ENCODE peak calls at places on chromosomes 3 and 15, in five cellular contexts. B is esophagus squamous epithelium, X is suprapubic skin, M is adrenal gland, G is sigmoid colon. C is an unnamed sample.
A peak's percentile ranks its signal among the peaks of the same experiment; 100 is the strongest.

GRCh38 chr3:187726564-187726963 is 18.7 kb downstream of the BCL6 start:
- DNase-seq in G (no peak), M (no peak), B (no peak), X (no peak), C (no peak)

GRCh38 chr15:23564798-23565394 is 578 bp upstream of the MKRN3 start:
- DNase-seq in B (no peak), G (no peak), X (no peak), M (no peak), C (no peak)

GRCh38 chr15:97502038-97502437 is 458.5 kb upstream of the ARRDC4 start:
- DNase-seq in G (no peak), M (no peak), X (no peak), B (no peak), C (no peak)

GRCh38 chr15:27589260-27589659 is 509.9 kb downstream of the OCA2 start:
- DNase-seq in X (no peak), G (no peak), B (no peak), M (no peak), C (no peak)

GRCh38 chr3:123076496-123077418 is 9.9 kb downstream of the PDIA5 start:
- DNase-seq in M (peak; percentile 95), G (peak; percentile 89), X (no peak), B (no peak), C (no peak)

GRCh38 chr3:37293646-37294045 is 119.3 kb upstream of the LRRFIP2 start:
- DNase-seq in G (no peak), M (no peak), B (no peak), X (no peak), C (no peak)

GRCh38 chr3:65173841-65174240 is 486.0 kb upstream of the ADAMTS9 start:
- DNase-seq in B (no peak), G (no peak), M (no peak), X (no peak), C (no peak)

GRCh38 chr3:39413691-39414420 is 7.3 kb downstream of the RPSA start:
- DNase-seq in M (no peak), B (no peak), G (no peak), X (no peak), C (peak; percentile 32)

GRCh38 chr3:11544413-11545181 is 99.1 kb downstream of the VGLL4 start:
- DNase-seq in M (no peak), B (no peak), X (no peak), G (peak; percentile 68), C (peak; percentile 26)

GRCh38 chr15:91099616-91100560 is at the start of gene SV2B:
- DNase-seq in B (no peak), M (peak; percentile 57), G (no peak), X (no peak), C (peak; percentile 10)

GRCh38 chr3:123143669-123144411 is 57.9 kb upstream of the SEC22A start:
- DNase-seq in M (peak; percentile 76), X (no peak), B (no peak), G (no peak), C (no peak)

GRCh38 chr3:129330413-129330812 is 51.7 kb downstream of the HMCES start:
- DNase-seq in B (no peak), M (no peak), G (no peak), X (no peak), C (no peak)

GRCh38 chr15:39687965-39688364 is 94.7 kb downstream of the FSIP1 start:
- DNase-seq in X (no peak), B (no peak), M (no peak), G (no peak), C (no peak)

DNA sequence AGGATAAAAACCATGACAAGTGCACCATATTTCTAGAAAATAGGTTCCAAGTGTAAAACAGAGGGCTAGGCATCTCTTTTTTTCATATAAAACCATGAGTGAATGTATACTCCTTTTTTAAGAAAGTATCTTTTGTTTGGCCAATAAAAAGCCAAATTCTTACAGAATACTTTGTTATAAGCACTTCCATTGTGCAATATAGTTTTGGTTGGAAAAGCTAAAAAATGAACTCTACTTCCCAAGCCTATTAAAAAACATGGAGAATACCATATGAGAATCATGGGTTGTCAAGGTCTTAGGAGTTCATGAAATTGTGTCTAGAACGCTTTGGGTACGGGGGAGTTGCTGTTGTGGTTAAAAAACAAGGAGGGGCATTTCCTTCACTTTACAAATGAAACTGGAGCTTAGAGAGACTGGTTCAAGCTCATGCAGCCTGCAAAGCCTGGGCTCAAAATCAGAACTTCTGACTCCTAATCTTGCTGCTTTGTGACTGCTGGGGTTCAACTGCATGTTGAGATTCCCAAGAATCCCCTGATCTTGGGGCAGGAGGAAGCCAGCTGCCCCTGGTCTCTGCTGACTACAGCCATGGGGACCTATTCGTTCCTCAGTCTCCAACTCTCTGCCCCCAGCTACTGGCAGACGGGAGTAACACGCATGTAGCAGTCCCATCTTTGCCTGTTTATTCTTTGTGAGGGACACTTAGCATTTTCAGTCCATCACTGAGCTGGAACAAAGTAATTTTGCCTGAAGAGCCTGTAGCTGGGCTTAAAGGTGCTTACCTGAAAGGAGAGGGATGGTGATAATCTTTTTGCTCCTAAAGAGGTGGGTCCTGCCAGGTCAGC is 229.1 kb downstream of the CHST2 start:
- DNase-seq in G (no peak), M (no peak), B (no peak), X (no peak), C (peak; percentile 71)
- TF ChIP-seq CTCF in G (no peak), M (no peak), B (no peak), X (no peak), C (peak; percentile 48)

GRCh38 chr3:197749601-197750395 is at the start of gene FYTTD1:
- DNase-seq in G (peak; percentile 95), X (peak; percentile 91), B (peak; percentile 42), M (peak; percentile 94), C (peak; percentile 84)
- TF ChIP-seq POLR2A in G (peak; percentile 65), X (peak; percentile 69), B (no peak), M (peak; percentile 19), C (peak; percentile 38)

DNA sequence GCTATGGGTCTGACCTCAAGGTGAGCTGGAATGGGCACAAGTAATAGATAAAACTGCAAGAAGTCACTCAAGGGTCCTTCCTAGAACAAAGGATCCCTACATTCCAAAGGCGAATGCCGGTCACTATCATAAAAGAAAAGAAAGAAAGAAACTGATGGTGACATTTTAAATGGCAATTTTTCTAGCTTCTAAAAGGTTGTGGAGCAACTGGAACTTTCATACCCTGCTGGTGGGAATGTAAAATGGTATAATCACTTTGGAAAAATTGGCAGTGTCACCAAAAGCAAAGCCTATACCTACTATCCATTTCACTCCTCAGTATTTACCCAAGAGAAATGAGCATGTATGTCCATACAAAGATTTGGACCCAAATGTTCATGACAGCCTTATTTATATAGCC is 4.2 kb downstream of the CCRL2 start:
- DNase-seq in X (no peak), G (no peak), M (no peak), B (no peak), C (no peak)
- TF ChIP-seq CTCF in X (no peak), G (no peak), M (no peak), B (no peak), C (no peak)

DNA sequence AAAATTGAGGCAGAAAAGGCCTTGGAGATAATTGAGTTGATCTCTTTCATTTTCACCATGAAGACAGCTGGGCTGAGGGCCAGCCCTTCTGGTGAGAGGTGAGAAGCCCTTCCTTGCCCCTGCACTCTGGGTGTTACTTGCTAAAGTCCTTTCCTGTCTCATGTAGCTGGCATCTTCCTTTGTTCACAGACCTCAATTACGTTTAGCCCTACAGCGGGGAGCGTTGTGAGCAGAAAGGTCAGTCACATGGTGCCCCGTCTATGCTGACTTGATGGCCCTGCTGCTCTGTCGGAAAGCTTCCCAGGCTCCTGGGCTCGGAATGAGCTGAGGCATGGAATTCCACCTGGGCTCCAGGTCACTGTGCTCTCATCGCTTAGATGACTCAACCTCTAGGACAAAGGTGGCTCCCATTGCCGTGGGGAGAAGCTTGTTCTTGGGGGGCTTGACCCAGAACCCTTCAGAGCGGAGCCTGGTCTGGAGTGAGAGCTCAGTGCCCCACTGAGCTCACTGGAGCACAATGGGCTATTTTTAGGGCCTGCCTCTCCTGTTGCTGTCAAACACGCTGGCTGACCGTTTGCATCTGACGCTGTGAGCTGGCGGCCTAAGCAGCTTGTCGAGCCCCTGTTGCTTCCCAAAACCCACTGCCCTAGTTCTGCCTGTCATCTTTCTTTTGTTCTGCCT is 47.0 kb downstream of the RPLP1 start:
- DNase-seq in M (peak; percentile 35), G (no peak), X (peak; percentile 49), B (no peak), C (no peak)
- TF ChIP-seq POLR2A in M (no peak), G (no peak), X (no peak), B (no peak), C (no peak)

GRCh38 chr15:85642693-85643058 is 152.0 kb downstream of the KLHL25 start:
- DNase-seq in B (no peak), X (no peak), M (no peak), G (peak; percentile 91), C (no peak)
- TF ChIP-seq CTCF in B (no peak), X (no peak), M (no peak), G (no peak), C (no peak)

DNA sequence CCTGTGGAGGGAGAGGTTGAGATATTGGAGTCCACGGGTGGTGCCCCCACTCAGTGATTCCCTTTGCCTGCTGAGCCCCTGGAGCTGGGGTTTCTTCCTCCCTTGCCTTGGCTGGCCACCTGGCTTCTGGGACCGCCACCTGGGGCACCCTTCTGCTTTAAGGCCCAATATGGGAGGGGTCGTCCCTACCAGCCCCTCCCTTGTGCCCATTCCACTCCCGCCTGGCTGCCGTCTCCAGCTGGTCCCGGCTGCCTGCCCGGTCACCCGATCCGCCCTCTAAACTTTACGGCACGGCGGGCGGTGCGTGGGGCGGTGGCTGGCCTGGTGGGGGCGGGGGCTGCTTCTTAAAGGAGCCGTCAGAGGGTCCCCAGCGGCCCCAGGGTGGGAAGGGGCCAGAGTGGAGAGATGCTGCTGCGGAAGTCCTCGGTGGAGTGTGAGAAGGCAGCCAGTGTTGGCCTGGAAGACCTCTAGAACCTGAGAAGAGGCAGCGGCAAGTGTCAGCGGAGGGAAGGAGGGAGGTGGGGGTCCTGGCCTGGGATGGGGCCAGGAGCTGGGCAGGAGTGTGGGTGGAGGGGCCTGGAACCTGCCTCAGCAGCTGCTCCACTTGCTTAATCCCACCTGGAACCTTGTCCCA is 1.6 kb upstream of the SEMA3B start:
- DNase-seq in M (no peak), B (no peak), G (peak; percentile 84), X (no peak), C (no peak)
- TF ChIP-seq POLR2A in M (no peak), B (no peak), G (peak; percentile 86), X (no peak), C (no peak)

DNA sequence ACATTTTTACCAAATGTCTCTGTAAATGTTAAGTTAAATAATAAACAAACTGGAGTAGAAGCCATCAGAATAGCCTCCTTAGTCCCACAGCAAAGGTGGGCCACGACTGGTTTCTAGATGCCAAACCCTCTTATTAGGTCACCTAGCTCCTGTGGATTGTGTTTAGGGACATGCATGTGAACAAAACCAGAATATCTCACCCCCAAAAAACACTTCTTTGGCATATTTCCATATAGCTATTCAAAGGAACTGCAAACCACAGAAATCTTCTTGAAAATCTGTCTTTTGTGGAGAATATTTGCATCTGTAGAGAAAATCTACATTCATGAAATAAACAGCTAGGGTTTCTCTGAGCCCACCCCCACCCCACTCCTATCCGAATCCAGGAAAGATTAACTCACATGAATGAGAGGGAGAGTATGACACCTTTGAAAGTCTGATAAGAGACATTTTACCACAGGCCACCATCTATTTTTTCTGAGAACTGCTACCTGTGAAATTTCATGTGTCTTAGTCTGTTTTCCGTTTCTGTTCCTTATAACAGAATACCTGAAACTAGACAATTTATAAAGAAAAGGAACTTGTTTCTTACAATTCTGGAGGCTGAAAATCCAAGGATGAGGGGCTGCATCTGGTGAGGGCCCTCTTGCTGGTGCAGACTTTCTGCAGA is 159.5 kb downstream of the NEK10 start:
- DNase-seq in M (no peak), G (no peak), B (no peak), X (no peak), C (no peak)
- TF ChIP-seq CTCF in M (no peak), G (no peak), B (no peak), X (no peak), C (no peak)

GRCh38 chr3:70742081-70742480 is 429.6 kb upstream of the MDFIC2 start:
- DNase-seq in X (no peak), G (no peak), B (no peak), M (no peak), C (no peak)
- TF ChIP-seq POLR2A in X (no peak), G (no peak), B (no peak), M (no peak), C (no peak)